ENCODE peak calls at places on chromosomes 5 and 9, in eight cellular contexts. One of them, this sample, is unnamed. For H3K4me1, the result is how much of the 10 kb centered on the place peaks cover.

GRCh38 chr9:81522721-81523551 is 166.4 kb downstream of the TLE1 start:
- DNase-seq in effector memory CD4-positive, alpha-beta T cell: no peak
- DNase-seq in PC-9: no peak
- DNase-seq in tibial artery: no peak
- DNase-seq in kidney: no peak
- DNase-seq in A549: peak
- DNase-seq in colonic mucosa: peak
- DNase-seq in OCI-LY7: peak
- DNase-seq in this sample: peak

GRCh38 chr9:88535226-88535931 is 401 bp downstream of the NXNL2 start:
- DNase-seq in effector memory CD4-positive, alpha-beta T cell: no peak
- DNase-seq in PC-9: peak
- DNase-seq in tibial artery: no peak
- DNase-seq in kidney: peak
- DNase-seq in A549: no peak
- DNase-seq in colonic mucosa: peak
- DNase-seq in OCI-LY7: no peak
- DNase-seq in this sample: no peak

GRCh38 chr9:21110708-21111576 is 30.7 kb downstream of the IFNW1 start:
- DNase-seq in effector memory CD4-positive, alpha-beta T cell: no peak
- DNase-seq in PC-9: peak
- DNase-seq in tibial artery: no peak
- DNase-seq in kidney: no peak
- DNase-seq in A549: peak
- DNase-seq in colonic mucosa: no peak
- DNase-seq in OCI-LY7: peak
- DNase-seq in this sample: no peak

GRCh38 chr5:74408150-74409043 is 232.1 kb downstream of the ENC1 start:
- DNase-seq in effector memory CD4-positive, alpha-beta T cell: no peak
- DNase-seq in PC-9: peak
- DNase-seq in tibial artery: no peak
- DNase-seq in kidney: no peak
- DNase-seq in A549: peak
- DNase-seq in colonic mucosa: no peak
- DNase-seq in OCI-LY7: no peak
- DNase-seq in this sample: no peak

GRCh38 chr5:156680845-156681244 is 169.2 kb upstream of the PPP1R2B start:
- DNase-seq in effector memory CD4-positive, alpha-beta T cell: no peak
- DNase-seq in PC-9: no peak
- DNase-seq in tibial artery: no peak
- DNase-seq in kidney: peak
- DNase-seq in A549: no peak
- DNase-seq in colonic mucosa: no peak
- DNase-seq in OCI-LY7: no peak
- DNase-seq in this sample: no peak

GRCh38 chr5:103224118-103224893 is 34.3 kb upstream of the MACIR start:
- DNase-seq in effector memory CD4-positive, alpha-beta T cell: no peak
- DNase-seq in PC-9: peak
- DNase-seq in tibial artery: no peak
- DNase-seq in kidney: peak
- DNase-seq in A549: no peak
- DNase-seq in colonic mucosa: peak
- DNase-seq in OCI-LY7: peak
- DNase-seq in this sample: peak

GRCh38 chr5:64766105-64766504 is 2.4 kb downstream of the SREK1IP1 start:
- DNase-seq in effector memory CD4-positive, alpha-beta T cell: no peak
- DNase-seq in PC-9: peak
- DNase-seq in tibial artery: no peak
- DNase-seq in kidney: no peak
- DNase-seq in A549: no peak
- DNase-seq in colonic mucosa: no peak
- DNase-seq in OCI-LY7: no peak
- DNase-seq in this sample: no peak

GRCh38 chr5:759111-759741 is 25.3 kb downstream of the ZDHHC11B start:
- DNase-seq in effector memory CD4-positive, alpha-beta T cell: peak
- DNase-seq in PC-9: peak
- DNase-seq in tibial artery: peak
- DNase-seq in kidney: peak
- DNase-seq in A549: peak
- DNase-seq in colonic mucosa: peak
- DNase-seq in OCI-LY7: no peak
- DNase-seq in this sample: peak

GRCh38 chr9:133067006-133067405 is 5.2 kb downstream of the CEL start:
- DNase-seq in effector memory CD4-positive, alpha-beta T cell: no peak
- DNase-seq in PC-9: no peak
- DNase-seq in tibial artery: no peak
- DNase-seq in kidney: peak
- DNase-seq in A549: no peak
- DNase-seq in colonic mucosa: no peak
- DNase-seq in OCI-LY7: no peak
- DNase-seq in this sample: peak

GRCh38 chr9:90854637-90855036 is 53.0 kb downstream of the SYK start:
- DNase-seq in effector memory CD4-positive, alpha-beta T cell: no peak
- DNase-seq in PC-9: peak
- DNase-seq in tibial artery: no peak
- DNase-seq in kidney: no peak
- DNase-seq in A549: no peak
- DNase-seq in colonic mucosa: no peak
- DNase-seq in OCI-LY7: no peak
- DNase-seq in this sample: no peak

GRCh38 chr9:78026947-78027346 is 4.7 kb downstream of the GNAQ start:
- DNase-seq in effector memory CD4-positive, alpha-beta T cell: no peak
- DNase-seq in PC-9: no peak
- DNase-seq in tibial artery: no peak
- DNase-seq in kidney: no peak
- DNase-seq in A549: no peak
- DNase-seq in colonic mucosa: no peak
- DNase-seq in OCI-LY7: no peak
- DNase-seq in this sample: no peak

GRCh38 chr5:42569953-42570548 is 146.8 kb downstream of the GHR start:
- DNase-seq in effector memory CD4-positive, alpha-beta T cell: no peak
- DNase-seq in PC-9: no peak
- DNase-seq in tibial artery: no peak
- DNase-seq in kidney: no peak
- DNase-seq in A549: no peak
- DNase-seq in colonic mucosa: no peak
- DNase-seq in OCI-LY7: no peak
- DNase-seq in this sample: no peak

GRCh38 chr5:7745882-7746735 is 104.8 kb downstream of the CFAP90 start:
- DNase-seq in effector memory CD4-positive, alpha-beta T cell: no peak
- DNase-seq in PC-9: peak
- DNase-seq in tibial artery: peak
- DNase-seq in kidney: no peak
- DNase-seq in A549: peak
- DNase-seq in colonic mucosa: peak
- DNase-seq in OCI-LY7: peak
- DNase-seq in this sample: peak

GRCh38 chr5:10288600-10289213 is 19.0 kb downstream of the CMBL start:
- DNase-seq in effector memory CD4-positive, alpha-beta T cell: no peak
- DNase-seq in PC-9: peak
- DNase-seq in tibial artery: no peak
- DNase-seq in kidney: peak
- DNase-seq in A549: no peak
- DNase-seq in colonic mucosa: peak
- DNase-seq in OCI-LY7: peak
- DNase-seq in this sample: peak

GRCh38 chr9:116189683-116190082 is 36.1 kb downstream of the PAPPA start:
- DNase-seq in effector memory CD4-positive, alpha-beta T cell: no peak
- DNase-seq in PC-9: no peak
- DNase-seq in tibial artery: no peak
- DNase-seq in kidney: peak
- DNase-seq in A549: no peak
- DNase-seq in colonic mucosa: no peak
- DNase-seq in OCI-LY7: no peak
- DNase-seq in this sample: peak

GRCh38 chr5:107985144-107985543 is 314.4 kb upstream of the EFNA5 start:
- DNase-seq in effector memory CD4-positive, alpha-beta T cell: no peak
- DNase-seq in PC-9: no peak
- DNase-seq in tibial artery: no peak
- DNase-seq in kidney: no peak
- DNase-seq in A549: no peak
- DNase-seq in colonic mucosa: no peak
- DNase-seq in OCI-LY7: no peak
- DNase-seq in this sample: peak

GRCh38 chr5:144864113-144864512 is 693.4 kb downstream of the KCTD16 start:
- DNase-seq in effector memory CD4-positive, alpha-beta T cell: no peak
- DNase-seq in PC-9: no peak
- DNase-seq in tibial artery: no peak
- DNase-seq in kidney: no peak
- DNase-seq in A549: no peak
- DNase-seq in colonic mucosa: no peak
- DNase-seq in OCI-LY7: peak
- DNase-seq in this sample: no peak

GRCh38 chr5:23461576-23461975 is 45.8 kb upstream of the PRDM9 start:
- DNase-seq in effector memory CD4-positive, alpha-beta T cell: no peak
- DNase-seq in PC-9: no peak
- DNase-seq in tibial artery: no peak
- DNase-seq in kidney: no peak
- DNase-seq in A549: no peak
- DNase-seq in colonic mucosa: no peak
- DNase-seq in OCI-LY7: no peak
- DNase-seq in this sample: no peak

GRCh38 chr9:117938086-117938485 is 233.9 kb downstream of the TLR4 start:
- DNase-seq in effector memory CD4-positive, alpha-beta T cell: no peak
- DNase-seq in PC-9: no peak
- DNase-seq in tibial artery: no peak
- DNase-seq in kidney: no peak
- DNase-seq in A549: no peak
- DNase-seq in colonic mucosa: no peak
- DNase-seq in OCI-LY7: no peak
- DNase-seq in this sample: no peak

GRCh38 chr5:9787813-9788600 is 157.9 kb upstream of the TAS2R1 start:
- DNase-seq in effector memory CD4-positive, alpha-beta T cell: no peak
- DNase-seq in PC-9: no peak
- DNase-seq in tibial artery: no peak
- DNase-seq in kidney: no peak
- DNase-seq in A549: no peak
- DNase-seq in colonic mucosa: no peak
- DNase-seq in OCI-LY7: no peak
- DNase-seq in this sample: no peak

GRCh38 chr5:79107020-79107796 is 4.4 kb upstream of the BHMT start:
- DNase-seq in effector memory CD4-positive, alpha-beta T cell: no peak
- DNase-seq in PC-9: no peak
- DNase-seq in tibial artery: no peak
- DNase-seq in kidney: no peak
- DNase-seq in A549: no peak
- DNase-seq in colonic mucosa: no peak
- DNase-seq in OCI-LY7: no peak
- DNase-seq in this sample: peak

GRCh38 chr5:54249210-54250028 is 61.0 kb downstream of the ARL15 start:
- DNase-seq in effector memory CD4-positive, alpha-beta T cell: no peak
- DNase-seq in PC-9: no peak
- DNase-seq in tibial artery: no peak
- DNase-seq in kidney: no peak
- DNase-seq in A549: no peak
- DNase-seq in colonic mucosa: peak
- DNase-seq in OCI-LY7: peak
- DNase-seq in this sample: peak

GRCh38 chr5:104283158-104283557 is 720.6 kb upstream of the NUDT12 start:
- DNase-seq in effector memory CD4-positive, alpha-beta T cell: no peak
- DNase-seq in PC-9: no peak
- DNase-seq in tibial artery: no peak
- DNase-seq in kidney: no peak
- DNase-seq in A549: no peak
- DNase-seq in colonic mucosa: no peak
- DNase-seq in OCI-LY7: no peak
- DNase-seq in this sample: no peak

GRCh38 chr9:130243015-130243881 is 22.3 kb upstream of the HMCN2 start:
- DNase-seq in effector memory CD4-positive, alpha-beta T cell: peak
- DNase-seq in PC-9: no peak
- DNase-seq in tibial artery: peak
- DNase-seq in kidney: no peak
- DNase-seq in A549: peak
- DNase-seq in colonic mucosa: peak
- DNase-seq in OCI-LY7: peak
- DNase-seq in this sample: peak
- H3K27ac ChIP-seq in effector memory CD4-positive, alpha-beta T cell: no peak
- H3K27ac ChIP-seq in PC-9: no peak
- H3K27ac ChIP-seq in tibial artery: no peak
- H3K27ac ChIP-seq in kidney: no peak
- H3K27ac ChIP-seq in A549: peak
- H3K27ac ChIP-seq in colonic mucosa: no peak
- H3K27ac ChIP-seq in OCI-LY7: no peak
- H3K27ac ChIP-seq in this sample: no peak

GRCh38 chr5:120605325-120606079 is 141.4 kb downstream of the PRR16 start:
- DNase-seq in effector memory CD4-positive, alpha-beta T cell: no peak
- DNase-seq in PC-9: no peak
- DNase-seq in tibial artery: no peak
- DNase-seq in kidney: no peak
- DNase-seq in A549: no peak
- DNase-seq in colonic mucosa: no peak
- DNase-seq in OCI-LY7: no peak
- DNase-seq in this sample: no peak
- H3K4me1 ChIP-seq in effector memory CD4-positive, alpha-beta T cell: under half
- H3K4me1 ChIP-seq in PC-9: under half
- H3K4me1 ChIP-seq in tibial artery: under half
- H3K4me1 ChIP-seq in kidney: under half
- H3K4me1 ChIP-seq in A549: under half
- H3K4me1 ChIP-seq in colonic mucosa: under half
- H3K4me1 ChIP-seq in OCI-LY7: under half
- H3K4me1 ChIP-seq in this sample: under half

GRCh38 chr5:153748823-153749222 is 258.4 kb downstream of the GRIA1 start:
- DNase-seq in effector memory CD4-positive, alpha-beta T cell: no peak
- DNase-seq in PC-9: no peak
- DNase-seq in tibial artery: no peak
- DNase-seq in kidney: no peak
- DNase-seq in A549: no peak
- DNase-seq in colonic mucosa: no peak
- DNase-seq in OCI-LY7: no peak
- DNase-seq in this sample: no peak
- H3K27ac ChIP-seq in effector memory CD4-positive, alpha-beta T cell: no peak
- H3K27ac ChIP-seq in PC-9: no peak
- H3K27ac ChIP-seq in tibial artery: no peak
- H3K27ac ChIP-seq in kidney: no peak
- H3K27ac ChIP-seq in A549: no peak
- H3K27ac ChIP-seq in colonic mucosa: no peak
- H3K27ac ChIP-seq in OCI-LY7: no peak
- H3K27ac ChIP-seq in this sample: no peak

DNA sequence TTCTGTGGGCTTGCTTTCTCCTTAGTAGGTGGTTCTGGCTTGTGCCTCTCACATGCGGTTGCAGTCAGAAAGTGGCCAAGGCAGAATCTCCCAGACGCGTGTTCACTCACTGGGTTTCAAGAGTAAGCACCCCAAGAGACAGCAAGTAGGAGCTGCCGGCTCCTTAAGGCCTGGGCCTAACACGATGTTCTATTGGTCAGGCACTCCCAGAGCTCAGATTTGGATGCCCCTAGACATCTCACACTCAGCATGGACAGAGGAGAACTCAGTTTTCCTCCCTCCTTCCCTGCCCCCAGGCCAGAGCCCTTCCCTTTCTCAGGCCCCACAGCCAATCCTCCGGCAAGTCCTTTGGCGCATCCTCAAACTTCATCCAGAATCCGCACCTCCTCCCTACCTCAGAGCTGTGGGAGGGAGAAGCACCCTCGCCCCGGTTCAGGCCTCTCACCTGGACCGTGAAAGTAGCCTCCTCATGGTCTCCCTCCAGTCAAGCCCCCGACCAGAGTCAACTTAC is 6.5 kb upstream of the CARD19 start:
- DNase-seq in effector memory CD4-positive, alpha-beta T cell: no peak
- DNase-seq in PC-9: no peak
- DNase-seq in tibial artery: peak
- DNase-seq in kidney: peak
- DNase-seq in A549: no peak
- DNase-seq in colonic mucosa: peak
- DNase-seq in OCI-LY7: no peak
- DNase-seq in this sample: no peak
- H3K4me1 ChIP-seq in effector memory CD4-positive, alpha-beta T cell: under half
- H3K4me1 ChIP-seq in PC-9: under half
- H3K4me1 ChIP-seq in tibial artery: under half
- H3K4me1 ChIP-seq in kidney: under half
- H3K4me1 ChIP-seq in A549: under half
- H3K4me1 ChIP-seq in colonic mucosa: under half
- H3K4me1 ChIP-seq in OCI-LY7: under half
- H3K4me1 ChIP-seq in this sample: under half

This sample was measured in body of pancreas.